ENCODE peak calls at places on chromosomes 6 and 20, in four cellular contexts. T, V, K and R are unnamed samples. For H3K36me3 and H4K20me1, the result is how much of the 10 kb centered on the place peaks cover.

GRCh38 chr20:32437391-32438074 is 79.4 kb downstream of the ASXL1 start:
- DNase-seq in T (no peak), V (peak), K (no peak), R (no peak)

GRCh38 chr20:31998246-31998645 is 12.0 kb upstream of the CCM2L start:
- DNase-seq in K (no peak), T (no peak), V (no peak), R (no peak)

GRCh38 chr6:107064579-107065065 is 36.6 kb downstream of the MTRES1 start:
- DNase-seq in V (peak), T (peak), K (peak), R (peak)

GRCh38 chr6:164144316-164144715 is 729.8 kb downstream of the QKI start:
- DNase-seq in T (no peak), K (no peak), V (no peak), R (no peak)

GRCh38 chr6:129608886-129609540 is 101.0 kb downstream of the ARHGAP18 start:
- DNase-seq in T (no peak), V (no peak), K (no peak), R (no peak)

GRCh38 chr20:17562804-17563305 is 7.0 kb upstream of the DSTN start:
- DNase-seq in K (peak), V (peak), T (peak), R (no peak)

GRCh38 chr6:132741281-132741680 is 16.4 kb downstream of the VNN2 start:
- DNase-seq in T (no peak), K (no peak), V (no peak), R (no peak)

GRCh38 chr6:11605507-11605905 is 68.0 kb downstream of the TMEM170B start:
- DNase-seq in T (no peak), K (no peak), V (no peak), R (no peak)

GRCh38 chr6:45710304-45710821 is 305.3 kb downstream of the CLIC5 start:
- DNase-seq in K (no peak), V (peak), T (peak), R (no peak)

GRCh38 chr6:73032586-73032985 is 192.7 kb downstream of the KHDC1L start:
- DNase-seq in K (peak), T (peak), V (peak), R (no peak)

GRCh38 chr20:57682184-57683038 is 27.4 kb downstream of the PMEPA1 start:
- DNase-seq in K (no peak), T (no peak), V (no peak), R (no peak)

GRCh38 chr20:5785146-5785545 is 34.9 kb downstream of the SHLD1 start:
- DNase-seq in V (no peak), K (peak), T (no peak), R (no peak)

GRCh38 chr20:50625986-50626677 is 65.2 kb downstream of the RIPOR3 start:
- DNase-seq in T (peak), V (peak), K (no peak), R (peak)

GRCh38 chr6:7324520-7324919 is 11.5 kb upstream of the SSR1 start:
- DNase-seq in K (no peak), T (no peak), V (no peak), R (no peak)

GRCh38 chr20:21528870-21529269 is 15.0 kb upstream of the NKX2-2 start:
- DNase-seq in K (no peak), V (no peak), T (no peak), R (no peak)

GRCh38 chr6:80638222-80639055 is 532.0 kb downstream of the BCKDHB start:
- DNase-seq in V (peak), T (peak), K (peak), R (peak)

GRCh38 chr6:160306284-160306683 is 41.9 kb upstream of the SLC22A3 start:
- DNase-seq in K (no peak), T (no peak), V (no peak), R (no peak)

GRCh38 chr6:33277663-33278391 is 904 bp downstream of the B3GALT4 start:
- DNase-seq in K (no peak), T (peak), V (peak), R (peak)

GRCh38 chr6:130625825-130626500 is 201.2 kb upstream of the SMLR1 start:
- DNase-seq in V (peak), T (peak), K (no peak), R (no peak)

GRCh38 chr20:59678286-59678685 is 73.9 kb downstream of the PHACTR3 start:
- DNase-seq in T (no peak), K (no peak), V (no peak), R (no peak)

GRCh38 chr6:156175433-156175832 is 601.7 kb upstream of the ARID1B start:
- DNase-seq in K (no peak), T (no peak), V (no peak), R (no peak)

GRCh38 chr20:48401359-48401758 is 426.4 kb downstream of the PREX1 start:
- DNase-seq in T (no peak), K (no peak), V (no peak), R (no peak)

GRCh38 chr20:40781340-40781916 is 92.4 kb upstream of the MAFB start:
- DNase-seq in V (no peak), K (no peak), T (no peak), R (peak)

GRCh38 chr20:17210983-17211382 is 15.9 kb upstream of the PCSK2 start:
- DNase-seq in T (no peak), K (peak), V (peak), R (no peak)

GRCh38 chr6:141026504-141026903 is 1106.2 kb upstream of the GJE1 start:
- DNase-seq in T (no peak), V (no peak), K (no peak), R (no peak)

GRCh38 chr6:145396499-145396898 is 338.8 kb downstream of the EPM2A start:
- DNase-seq in T (no peak), K (no peak), V (no peak), R (no peak)

GRCh38 chr6:27684264-27685211 is 211.6 kb upstream of the ZNF184 start:
- DNase-seq in V (peak), K (peak), T (peak), R (peak)

GRCh38 chr20:57840504-57841296 is 130.9 kb upstream of the PMEPA1 start:
- DNase-seq in K (no peak), T (no peak), V (no peak), R (no peak)

GRCh38 chr6:13116155-13116554 is 212.2 kb downstream of the TBC1D7 start:
- DNase-seq in T (no peak), K (no peak), V (no peak), R (no peak)

GRCh38 chr6:878179-878578 is 185.2 kb upstream of the EXOC2 start:
- DNase-seq in V (no peak), T (no peak), K (no peak), R (no peak)

GRCh38 chr6:13304580-13305255 is 23.6 kb downstream of the TBC1D7 start:
- DNase-seq in V (no peak), T (no peak), K (no peak), R (no peak)

GRCh38 chr6:124870611-124871201 is 91.5 kb upstream of the RNF217 start:
- DNase-seq in V (peak), K (peak), T (peak), R (no peak)

GRCh38 chr6:140344149-140344913 is 969.9 kb upstream of the CITED2 start:
- DNase-seq in T (peak), K (peak), V (peak), R (no peak)

GRCh38 chr6:147873826-147874225 is 365.3 kb downstream of the SAMD5 start:
- DNase-seq in V (no peak), K (no peak), T (peak), R (no peak)

GRCh38 chr6:152461556-152461955 is 175.6 kb downstream of the SYNE1 start:
- DNase-seq in K (peak), V (peak), T (peak), R (no peak)

GRCh38 chr20:36343641-36344040 is 37.5 kb downstream of the DLGAP4 start:
- DNase-seq in K (no peak), T (no peak), V (no peak), R (no peak)

GRCh38 chr6:161496941-161497340 is 223.1 kb upstream of the AGPAT4 start:
- DNase-seq in K (no peak), T (no peak), V (no peak), R (no peak)

DNA sequence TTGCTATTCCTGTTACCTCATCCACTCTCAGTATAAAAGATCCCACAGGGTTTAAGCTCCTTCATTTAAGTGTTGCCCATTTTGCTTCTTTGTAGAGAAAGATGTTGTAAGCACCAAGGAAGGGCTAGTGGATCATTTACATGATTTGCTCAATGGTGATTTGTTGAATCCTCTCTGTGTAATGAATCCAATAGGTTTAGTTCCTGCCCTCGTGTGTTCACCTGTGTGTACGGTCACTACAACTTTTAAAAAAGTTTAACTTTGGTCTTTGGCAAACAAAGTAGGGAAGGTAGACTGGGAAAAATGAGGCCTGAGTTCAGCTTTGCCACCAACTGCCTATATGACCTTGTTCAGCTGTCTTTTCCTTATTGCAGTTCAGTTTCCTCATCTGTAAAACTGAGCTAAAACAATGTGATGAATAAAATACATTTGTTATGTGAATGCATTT is 51.5 kb downstream of the DHX35 start:
- DNase-seq in K (no peak), T (no peak), V (no peak), R (no peak)
- H3K36me3 ChIP-seq in K (under half), T (under half), V (under half), R (half or more)

DNA sequence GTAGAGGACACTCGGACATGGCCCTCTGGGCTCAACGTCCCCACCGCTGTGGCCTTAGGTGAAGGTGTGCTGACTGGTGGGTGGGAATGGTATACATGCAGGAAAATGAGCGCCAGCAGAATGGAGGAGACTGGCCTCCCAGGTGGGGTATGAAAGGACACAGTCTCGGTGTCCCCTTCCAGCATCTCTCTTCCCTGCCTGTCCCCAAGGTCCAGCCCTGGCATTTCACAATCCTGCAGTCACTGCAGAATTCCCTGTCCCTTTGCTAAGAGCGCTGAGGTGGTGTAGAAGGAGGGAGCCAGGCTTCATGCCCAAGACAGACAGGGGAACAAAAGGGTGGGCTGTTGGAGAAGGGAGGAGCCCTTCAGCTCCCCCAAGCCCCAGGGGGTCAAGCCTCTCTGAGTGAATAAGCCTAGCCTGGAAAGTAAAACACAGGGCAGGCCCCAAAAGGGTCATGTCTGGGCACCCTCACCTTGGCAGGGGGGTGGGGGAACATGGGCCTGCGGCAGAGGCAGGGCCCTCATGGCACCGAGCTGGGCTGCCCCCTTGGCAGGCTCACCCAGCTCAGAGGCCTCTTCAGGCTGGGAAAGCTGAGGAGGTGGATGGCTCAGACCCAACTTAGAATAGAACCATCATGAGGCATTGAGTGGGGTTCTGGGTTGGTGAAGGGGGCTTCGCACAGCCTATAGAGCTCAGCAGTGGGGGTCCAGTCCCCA is 23.9 kb downstream of the TFEB start:
- DNase-seq in V (no peak), T (no peak), K (no peak), R (no peak)
- H4K20me1 ChIP-seq in V (under half), T (under half), K (under half), R (under half)

GRCh38 chr6:49054311-49054710 is 408.7 kb downstream of the MMUT start:
- DNase-seq in K (peak), T (no peak), V (no peak), R (no peak)

GRCh38 chr6:49050606-49051005 is 412.4 kb downstream of the MMUT start:
- DNase-seq in V (no peak), T (no peak), K (no peak), R (no peak)

GRCh38 chr6:49052901-49053300 is 410.2 kb downstream of the MMUT start:
- DNase-seq in V (no peak), K (peak), T (no peak), R (no peak)
- H3K27ac ChIP-seq in V (no peak), K (peak), T (no peak), R (no peak)

GRCh38 chr20:62285722-62286121 is 17.1 kb upstream of the ADRM1 start:
- DNase-seq in V (no peak), T (no peak), K (no peak), R (no peak)

GRCh38 chr20:62286493-62287064 is 16.2 kb upstream of the ADRM1 start:
- DNase-seq in K (no peak), T (no peak), V (no peak), R (no peak)

GRCh38 chr20:62287129-62287528 is 15.7 kb upstream of the ADRM1 start:
- DNase-seq in V (no peak), K (no peak), T (no peak), R (no peak)

GRCh38 chr20:62284448-62284847 is 18.3 kb upstream of the ADRM1 start:
- DNase-seq in K (no peak), T (no peak), V (no peak), R (no peak)

DNA sequence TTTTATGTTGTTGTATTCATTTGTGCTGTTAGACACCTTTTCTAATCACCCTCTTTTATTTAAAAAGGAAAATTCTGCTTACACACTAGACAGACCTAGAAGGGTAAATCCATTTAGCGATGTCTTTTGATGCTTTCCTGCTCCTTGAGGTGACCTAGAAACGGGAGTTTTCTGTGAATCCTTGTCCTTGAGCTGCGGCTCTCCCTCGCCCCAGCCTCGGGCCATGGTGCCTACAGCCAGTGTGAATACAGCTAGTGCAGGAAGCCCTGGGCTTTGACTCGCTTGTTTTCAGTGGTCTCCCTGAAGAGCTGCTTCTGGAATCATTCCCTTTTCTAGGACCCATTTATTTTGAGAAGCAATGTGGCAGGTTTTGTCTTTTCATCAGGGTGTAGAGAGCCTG is 17.6 kb upstream of the ADRM1 start:
- DNase-seq in K (no peak), T (no peak), V (no peak), R (no peak)
- H3K36me3 ChIP-seq in K (under half), T (under half), V (under half), R (half or more)

GRCh38 chr6:34425132-34425497 is 754 bp downstream of the RPS10 start:
- DNase-seq in V (peak), T (peak), K (no peak), R (no peak)
- H4K20me1 ChIP-seq in V (under half), T (under half), K (under half), R (under half)